ENCODE peak calls at places on chromosomes 16 and 17, in seven cellular contexts. H is GM23338, Z is prostate gland, M is A549, X is Peyer's patch, N is cardiac fibroblast, W is psoas muscle. F is an unnamed sample.

GRCh38 chr16:69938981-69939820 is 11.9 kb upstream of the CLEC18A start:
- DNase-seq in W (no peak), H (peak; percentile 44), Z (no peak), X (no peak), N (no peak), M (no peak), F (no peak)

GRCh38 chr16:89922477-89922883 is 662 bp upstream of the TUBB3 start:
- DNase-seq in W (peak; percentile 85), H (peak; percentile 71), M (peak; percentile 83), X (peak; percentile 66), Z (no peak), N (peak; percentile 96), F (peak; percentile 94)

GRCh38 chr17:69344939-69345338 is 18.0 kb upstream of the ABCA5 start:
- DNase-seq in H (no peak), M (peak; percentile 31), W (no peak), X (no peak), Z (no peak), N (peak; percentile 10), F (peak; percentile 23)

GRCh38 chr16:28063611-28064061 is at the start of gene GSG1L:
- DNase-seq in H (no peak), Z (no peak), W (no peak), N (no peak), M (no peak), X (no peak), F (no peak)

GRCh38 chr17:7294614-7295153 is at the start of gene YBX2:
- DNase-seq in M (peak; percentile 90), H (peak; percentile 98), W (peak; percentile 81), Z (peak; percentile 57), X (peak; percentile 98), N (no peak), F (peak; percentile 19)

GRCh38 chr17:58531122-58531521 is 16.7 kb upstream of the MTMR4 start:
- DNase-seq in H (peak; percentile 54), M (no peak), Z (no peak), X (no peak), W (no peak), N (no peak), F (no peak)

GRCh38 chr16:12548270-12548983 is 255.3 kb downstream of the CPPED1 start:
- DNase-seq in M (no peak), N (no peak), Z (no peak), W (no peak), X (no peak), H (no peak), F (no peak)

GRCh38 chr17:75691371-75692290 is 24.5 kb downstream of the SAP30BP start:
- DNase-seq in W (no peak), M (no peak), Z (peak; percentile 80), N (peak; percentile 62), H (no peak), X (peak; percentile 60), F (no peak)

GRCh38 chr16:55949518-55949917 is 74.3 kb upstream of the CES5A start:
- DNase-seq in W (no peak), M (no peak), N (peak; percentile 30), H (no peak), Z (no peak), X (no peak), F (no peak)

GRCh38 chr16:85616608-85617311 is 3.6 kb downstream of the GSE1 start:
- DNase-seq in X (peak; percentile 65), Z (peak; percentile 65), N (no peak), H (no peak), W (no peak), M (no peak), F (peak; percentile 35)

GRCh38 chr16:86595983-86596605 is 17.7 kb downstream of the FOXL1 start:
- DNase-seq in X (no peak), W (no peak), N (no peak), M (no peak), Z (no peak), H (no peak), F (no peak)

GRCh38 chr16:67023689-67024088 is 5.3 kb upstream of the CBFB start:
- DNase-seq in Z (no peak), W (no peak), N (no peak), M (no peak), X (no peak), H (no peak), F (no peak)

GRCh38 chr17:40038882-40039513 is 15.2 kb downstream of the MED24 start:
- DNase-seq in W (peak; percentile 79), X (no peak), Z (peak; percentile 81), N (peak; percentile 84), M (peak; percentile 56), H (peak; percentile 80), F (peak; percentile 93)

GRCh38 chr17:50533720-50534148 is 1.2 kb downstream of the EPN3 start:
- DNase-seq in N (no peak), Z (peak; percentile 66), M (no peak), W (peak; percentile 56), H (peak; percentile 53), X (peak; percentile 79), F (peak; percentile 51)

GRCh38 chr17:62673614-62674362 is 46.3 kb downstream of the MRC2 start:
- DNase-seq in H (no peak), W (no peak), N (no peak), Z (no peak), M (no peak), X (no peak), F (no peak)

GRCh38 chr17:40075216-40076100 is 12.7 kb downstream of the THRA start:
- DNase-seq in M (no peak), H (peak; percentile 88), Z (peak; percentile 85), W (peak; percentile 83), N (peak; percentile 77), X (peak; percentile 92), F (peak; percentile 67)

GRCh38 chr17:13743906-13744305 is 142.2 kb upstream of the HS3ST3A1 start:
- DNase-seq in H (no peak), N (no peak), W (no peak), M (no peak), X (no peak), Z (no peak), F (no peak)

GRCh38 chr17:45702666-45703266 is 81.4 kb upstream of the CRHR1 start:
- DNase-seq in H (peak; percentile 78), W (no peak), Z (no peak), X (no peak), M (no peak), N (peak; percentile 25), F (peak; percentile 18)

GRCh38 chr16:278863-279366 is 1.5 kb upstream of the ARHGDIG start:
- DNase-seq in N (peak; percentile 21), H (peak; percentile 70), M (no peak), X (no peak), W (no peak), Z (no peak), F (peak; percentile 69)

GRCh38 chr17:45263477-45263860 is 1.6 kb upstream of the SPATA32 start:
- DNase-seq in W (no peak), X (peak; percentile 70), N (no peak), M (no peak), H (no peak), Z (no peak), F (no peak)

GRCh38 chr17:2749784-2750181 is 331 bp upstream of the CCDC92B start:
- DNase-seq in Z (peak; percentile 46), H (peak; percentile 94), X (peak; percentile 84), N (peak; percentile 62), M (peak; percentile 83), W (peak; percentile 67), F (peak; percentile 62)

GRCh38 chr16:30524575-30525571 is 1.5 kb downstream of the ZNF768 start:
- DNase-seq in X (no peak), Z (no peak), N (no peak), M (no peak), W (peak; percentile 30), H (no peak), F (no peak)

GRCh38 chr17:3038941-3039340 is 24.5 kb downstream of the OR1D5 start:
- DNase-seq in N (no peak), Z (no peak), W (no peak), M (no peak), X (peak; percentile 15), H (peak; percentile 27), F (no peak)

GRCh38 chr17:34400301-34400931 is 37.4 kb upstream of the CCL1 start:
- DNase-seq in Z (no peak), X (no peak), N (no peak), M (no peak), H (no peak), W (no peak), F (no peak)

GRCh38 chr16:57606847-57607501 is 21.5 kb upstream of the ADGRG1 start:
- DNase-seq in M (no peak), W (no peak), N (no peak), X (no peak), Z (no peak), H (no peak), F (no peak)

GRCh38 chr16:70454221-70455034 is at the start of gene FCSK:
- DNase-seq in M (peak; percentile 94), X (peak; percentile 88), Z (peak; percentile 43), W (peak; percentile 67), H (peak; percentile 93), N (peak; percentile 78), F (peak; percentile 64)

GRCh38 chr17:29155235-29155965 is 24.8 kb downstream of the MYO18A start:
- DNase-seq in Z (no peak), X (peak; percentile 85), N (peak; percentile 48), W (no peak), M (peak; percentile 90), H (no peak), F (peak; percentile 58)

DNA sequence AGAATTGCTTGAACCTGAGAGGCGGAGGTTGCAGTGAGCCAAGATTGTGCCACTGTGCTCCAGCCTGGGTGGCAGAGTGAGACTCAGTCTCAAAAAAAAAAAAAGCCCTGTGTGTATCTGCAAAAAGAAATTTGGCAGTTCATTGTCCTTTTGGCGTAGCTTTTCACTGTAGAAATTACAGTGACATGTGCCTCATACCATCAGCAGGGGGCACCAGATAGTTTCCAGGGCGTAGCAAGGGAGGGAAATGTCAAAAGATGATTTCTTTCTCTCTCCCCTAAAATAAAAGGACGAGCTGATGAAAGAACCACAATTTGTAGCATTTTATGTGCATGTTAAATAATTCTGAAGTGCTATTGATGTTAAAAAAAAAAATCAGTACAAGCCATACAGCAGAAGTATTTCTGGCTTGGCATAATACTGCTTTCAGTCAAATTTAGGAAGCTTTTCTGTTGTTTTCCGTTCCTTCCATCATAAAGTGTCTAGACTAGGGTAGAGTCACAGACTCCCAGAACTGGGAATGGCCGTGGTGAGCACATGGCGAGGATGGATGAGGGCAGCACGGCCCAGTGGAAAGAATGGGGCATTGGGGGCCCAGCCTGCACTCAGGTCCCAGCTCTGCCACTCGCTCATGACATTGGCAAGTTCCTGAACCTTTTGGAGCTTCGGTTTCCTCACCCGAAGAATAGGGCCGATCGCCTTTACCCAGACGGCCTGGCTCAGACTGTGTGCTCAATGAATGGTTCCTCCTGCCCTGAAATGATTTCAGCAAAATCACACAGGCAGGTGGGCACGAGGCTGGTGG is 59.8 kb upstream of the RPH3AL start:
- DNase-seq in W (no peak), H (peak; percentile 84), M (peak; percentile 63), N (peak; percentile 77), Z (peak; percentile 37), X (no peak), F (peak; percentile 77)
- H3K4me3 ChIP-seq in W (no peak overlapping the region), H (no peak overlapping the region), M (no peak overlapping the region), N (no peak overlapping the region), Z (no peak overlapping the region), X (no peak overlapping the region), F (no peak overlapping the region)

GRCh38 chr16:73058616-73059409 is 10.9 kb upstream of the ZFHX3 start:
- DNase-seq in H (peak; percentile 75), M (no peak), N (peak; percentile 75), X (peak; percentile 60), W (peak; percentile 62), Z (no peak), F (peak; percentile 71)
- H3K4me3 ChIP-seq in H (peak overlapping the region; percentile 47), M (peak overlapping the region; percentile 84), N (peak overlapping the region; percentile 70), X (peak overlapping the region; percentile 61), W (peak overlapping the region; percentile 88), Z (peak overlapping the region; percentile 62), F (peak overlapping the region; percentile 72)

GRCh38 chr17:64084086-64084939 is 45.6 kb downstream of the ERN1 start:
- DNase-seq in W (no peak), X (no peak), Z (no peak), N (peak; percentile 53), M (no peak), H (peak; percentile 49), F (no peak)
- H3K4me3 ChIP-seq in W (no peak overlapping the region), X (no peak overlapping the region), Z (no peak overlapping the region), N (no peak overlapping the region), M (no peak overlapping the region), H (no peak overlapping the region), F (no peak overlapping the region)

GRCh38 chr17:27466376-27466747 is 10.1 kb downstream of the KSR1 start:
- DNase-seq in X (no peak), H (peak; percentile 52), N (no peak), Z (no peak), M (no peak), W (no peak), F (no peak)
- H3K4me3 ChIP-seq in X (no peak overlapping the region), H (peak overlapping the region; percentile 31), N (no peak overlapping the region), Z (no peak overlapping the region), M (no peak overlapping the region), W (no peak overlapping the region), F (no peak overlapping the region)